ENCODE peak calls at places on chromosomes 3 and 15, in nine cellular contexts. Y is non-pigmented ciliary epithelial cell; N is activated effector memory CD4-positive, alpha-beta T cell treated with anti-CD3 and anti-CD28 coated beads, Interleukin-2, amount 50 U/mL, for 16 hours; B is amniotic stem cell; I is upper lobe of right lung; R is CD8-positive, alpha-beta memory T cell; Z is RPMI8226; K is brain microvascular endothelial cell; T is CD8-positive, alpha-beta T cell. S is an unnamed sample.

GRCh38 chr3:10008588-10009344 is 17.5 kb upstream of the FANCD2 start:
- DNase-seq in K (peak), Z (peak), I (peak), T (peak), Y (no peak), N (peak), R (peak), B (no peak), S (peak)

GRCh38 chr15:101642361-101642760 is 9.8 kb downstream of the TM2D3 start:
- DNase-seq in T (no peak), R (no peak), N (no peak), B (no peak), I (no peak), Z (no peak), K (no peak), Y (no peak), S (no peak)

GRCh38 chr3:59559721-59560514 is 510.1 kb upstream of the CFAP20DC start:
- DNase-seq in I (no peak), B (peak), K (peak), N (no peak), T (no peak), R (no peak), Y (peak), Z (no peak), S (no peak)

GRCh38 chr3:13323822-13324221 is 96.3 kb downstream of the NUP210 start:
- DNase-seq in R (no peak), T (no peak), N (no peak), Z (no peak), B (no peak), I (no peak), Y (no peak), K (no peak), S (no peak)

GRCh38 chr15:65576669-65577068 is 34.3 kb downstream of the INTS14 start:
- DNase-seq in T (no peak), N (no peak), Z (no peak), K (peak), Y (peak), R (no peak), B (peak), I (no peak), S (no peak)

GRCh38 chr3:194421-194820 is 2.1 kb upstream of the CHL1 start:
- DNase-seq in Z (no peak), R (no peak), Y (no peak), K (no peak), T (no peak), I (no peak), N (no peak), B (no peak), S (no peak)

GRCh38 chr15:96002890-96003859 is 327.3 kb upstream of the NR2F2 start:
- DNase-seq in T (no peak), N (no peak), K (no peak), I (no peak), B (no peak), Z (no peak), Y (no peak), R (no peak), S (no peak)

GRCh38 chr3:60935709-60936108 is 315.5 kb downstream of the FHIT start:
- DNase-seq in Y (peak), I (no peak), B (no peak), K (peak), N (no peak), R (no peak), Z (no peak), T (no peak), S (no peak)

GRCh38 chr15:90838066-90838465 is 30.3 kb upstream of the FURIN start:
- DNase-seq in B (no peak), I (no peak), R (peak), Y (no peak), K (no peak), N (peak), Z (no peak), T (peak), S (peak)

GRCh38 chr15:40506964-40507571 is 36.3 kb downstream of the CHST14 start:
- DNase-seq in K (peak), B (no peak), Y (no peak), R (peak), N (peak), Z (peak), T (peak), I (peak), S (peak)

S was measured in activated T-helper 2 cell treated with anti-CD3 and anti-CD28 coated beads, Interferon-gamma antibody, Interleukin-2, Interleukin-4, amounts not matched to agents 10 μg/mL and 5 μg/mL and 100 μg/mL, durations not matched to agents 14 hours and 24 hours and 36 hours.